ENCODE peak calls at places on chromosomes 5 and 9, in five cellular contexts. One of them, this sample, is unnamed.
A peak's percentile ranks its signal among the peaks of the same experiment; 100 is the strongest.

GRCh38 chr5:93924628-93925027 is 183.2 kb upstream of the POU5F2 start:
- DNase-seq in ovary: no peak
- DNase-seq in H1: no peak
- DNase-seq in A549: no peak
- DNase-seq in tibial nerve: no peak
- DNase-seq in this sample: no peak

GRCh38 chr5:58844395-58844794 is 261.5 kb downstream of the RAB3C start:
- DNase-seq in tibial nerve: no peak
- DNase-seq in A549: no peak
- DNase-seq in H1: no peak
- DNase-seq in ovary: no peak
- DNase-seq in this sample: no peak

GRCh38 chr9:128252317-128253139 is 23.3 kb downstream of the GOLGA2 start:
- DNase-seq in A549: no peak
- DNase-seq in ovary: no peak
- DNase-seq in tibial nerve: no peak
- DNase-seq in H1: no peak
- DNase-seq in this sample: no peak

GRCh38 chr5:77259479-77259878 is 49.0 kb downstream of the PDE8B start:
- DNase-seq in ovary: no peak
- DNase-seq in H1: no peak
- DNase-seq in tibial nerve: no peak
- DNase-seq in A549: no peak
- DNase-seq in this sample: no peak

GRCh38 chr5:28301676-28302075 is 1263.3 kb upstream of the CDH9 start:
- DNase-seq in ovary: no peak
- DNase-seq in tibial nerve: no peak
- DNase-seq in A549: peak; percentile 88
- DNase-seq in H1: no peak
- DNase-seq in this sample: no peak

GRCh38 chr9:132582786-132583583 is 579 bp downstream of the BARHL1 start:
- DNase-seq in ovary: no peak
- DNase-seq in H1: no peak
- DNase-seq in A549: no peak
- DNase-seq in tibial nerve: no peak
- DNase-seq in this sample: no peak

GRCh38 chr5:159184858-159185381 is 24.4 kb downstream of the RNF145 start:
- DNase-seq in H1: no peak
- DNase-seq in ovary: no peak
- DNase-seq in A549: peak; percentile 65
- DNase-seq in tibial nerve: no peak
- DNase-seq in this sample: no peak

GRCh38 chr9:109232449-109232848 is 65.4 kb upstream of the FRRS1L start:
- DNase-seq in ovary: no peak
- DNase-seq in tibial nerve: no peak
- DNase-seq in H1: no peak
- DNase-seq in A549: no peak
- DNase-seq in this sample: no peak

GRCh38 chr5:138819065-138819464 is 56.1 kb downstream of the LRRTM2 start:
- DNase-seq in A549: no peak
- DNase-seq in tibial nerve: no peak
- DNase-seq in H1: no peak
- DNase-seq in ovary: no peak
- DNase-seq in this sample: no peak

GRCh38 chr9:5587024-5587423 is 41.9 kb upstream of the RIC1 start:
- DNase-seq in ovary: no peak
- DNase-seq in A549: no peak
- DNase-seq in tibial nerve: no peak
- DNase-seq in H1: no peak
- DNase-seq in this sample: no peak

GRCh38 chr9:80873861-80874260 is 815.5 kb downstream of the TLE1 start:
- DNase-seq in A549: no peak
- DNase-seq in H1: no peak
- DNase-seq in ovary: no peak
- DNase-seq in tibial nerve: no peak
- DNase-seq in this sample: no peak

GRCh38 chr5:38329132-38329715 is 70.9 kb downstream of the EGFLAM start:
- DNase-seq in A549: peak; percentile 46
- DNase-seq in H1: no peak
- DNase-seq in tibial nerve: no peak
- DNase-seq in ovary: no peak
- DNase-seq in this sample: no peak

GRCh38 chr5:87784869-87785268 is 372.1 kb upstream of the CCNH start:
- DNase-seq in ovary: no peak
- DNase-seq in H1: no peak
- DNase-seq in A549: no peak
- DNase-seq in tibial nerve: no peak
- DNase-seq in this sample: no peak

GRCh38 chr5:126189862-126190261 is 233.3 kb upstream of the GRAMD2B start:
- DNase-seq in ovary: no peak
- DNase-seq in H1: peak; percentile 2
- DNase-seq in tibial nerve: no peak
- DNase-seq in A549: no peak
- DNase-seq in this sample: no peak

GRCh38 chr5:126186210-126186609 is 237.0 kb upstream of the GRAMD2B start:
- DNase-seq in H1: no peak
- DNase-seq in A549: no peak
- DNase-seq in ovary: no peak
- DNase-seq in tibial nerve: no peak
- DNase-seq in this sample: no peak

GRCh38 chr5:126188804-126189203 is 234.4 kb upstream of the GRAMD2B start:
- DNase-seq in A549: no peak
- DNase-seq in ovary: no peak
- DNase-seq in tibial nerve: no peak
- DNase-seq in H1: no peak
- DNase-seq in this sample: no peak

GRCh38 chr5:126182901-126183695 is 240.1 kb upstream of the GRAMD2B start:
- DNase-seq in A549: no peak
- DNase-seq in H1: no peak
- DNase-seq in ovary: no peak
- DNase-seq in tibial nerve: no peak
- DNase-seq in this sample: no peak

GRCh38 chr5:126184474-126184873 is 238.7 kb upstream of the GRAMD2B start:
- DNase-seq in tibial nerve: no peak
- DNase-seq in H1: no peak
- DNase-seq in A549: no peak
- DNase-seq in ovary: no peak
- DNase-seq in this sample: no peak
- TF ChIP-seq EP300 in tibial nerve: no peak
- TF ChIP-seq EP300 in H1: no peak
- TF ChIP-seq EP300 in A549: no peak
- TF ChIP-seq EP300 in ovary: no peak
- TF ChIP-seq EP300 in this sample: no peak

GRCh38 chr5:112372543-112372942 is 46.5 kb downstream of the EPB41L4A start:
- DNase-seq in tibial nerve: no peak
- DNase-seq in ovary: no peak
- DNase-seq in H1: no peak
- DNase-seq in A549: peak; percentile 9
- DNase-seq in this sample: no peak

GRCh38 chr5:112366987-112367386 is 52.1 kb downstream of the EPB41L4A start:
- DNase-seq in A549: peak; percentile 34
- DNase-seq in H1: no peak
- DNase-seq in ovary: no peak
- DNase-seq in tibial nerve: no peak
- DNase-seq in this sample: no peak

GRCh38 chr5:112371054-112371453 is 48.0 kb downstream of the EPB41L4A start:
- DNase-seq in tibial nerve: no peak
- DNase-seq in H1: no peak
- DNase-seq in ovary: no peak
- DNase-seq in A549: no peak
- DNase-seq in this sample: no peak

DNA sequence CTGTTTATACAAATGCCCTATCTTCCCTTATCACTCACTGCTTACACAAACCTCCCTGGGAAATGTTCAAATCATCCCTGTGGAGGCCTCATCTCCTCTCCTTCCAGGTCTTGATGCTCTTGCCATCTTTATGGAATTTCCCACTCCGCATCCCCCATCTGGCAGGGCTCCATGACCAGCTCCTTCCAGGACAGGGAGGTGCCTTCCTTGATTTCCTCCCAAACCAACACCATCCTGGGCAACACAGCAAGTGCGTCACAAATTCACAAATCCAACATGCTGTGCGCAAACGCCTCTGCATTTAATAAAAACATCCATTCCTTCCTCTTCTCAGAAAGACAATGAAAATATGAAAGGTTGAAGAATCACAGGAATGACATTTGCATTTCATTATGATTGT is 51.7 kb downstream of the EPB41L4A start:
- DNase-seq in A549: no peak
- DNase-seq in H1: no peak
- DNase-seq in tibial nerve: no peak
- DNase-seq in ovary: no peak
- DNase-seq in this sample: no peak
- H3K27ac ChIP-seq in A549: no peak overlapping the region
- H3K27ac ChIP-seq in H1: no peak overlapping the region
- H3K27ac ChIP-seq in tibial nerve: no peak overlapping the region
- H3K27ac ChIP-seq in ovary: no peak overlapping the region
- H3K27ac ChIP-seq in this sample: no peak overlapping the region

DNA sequence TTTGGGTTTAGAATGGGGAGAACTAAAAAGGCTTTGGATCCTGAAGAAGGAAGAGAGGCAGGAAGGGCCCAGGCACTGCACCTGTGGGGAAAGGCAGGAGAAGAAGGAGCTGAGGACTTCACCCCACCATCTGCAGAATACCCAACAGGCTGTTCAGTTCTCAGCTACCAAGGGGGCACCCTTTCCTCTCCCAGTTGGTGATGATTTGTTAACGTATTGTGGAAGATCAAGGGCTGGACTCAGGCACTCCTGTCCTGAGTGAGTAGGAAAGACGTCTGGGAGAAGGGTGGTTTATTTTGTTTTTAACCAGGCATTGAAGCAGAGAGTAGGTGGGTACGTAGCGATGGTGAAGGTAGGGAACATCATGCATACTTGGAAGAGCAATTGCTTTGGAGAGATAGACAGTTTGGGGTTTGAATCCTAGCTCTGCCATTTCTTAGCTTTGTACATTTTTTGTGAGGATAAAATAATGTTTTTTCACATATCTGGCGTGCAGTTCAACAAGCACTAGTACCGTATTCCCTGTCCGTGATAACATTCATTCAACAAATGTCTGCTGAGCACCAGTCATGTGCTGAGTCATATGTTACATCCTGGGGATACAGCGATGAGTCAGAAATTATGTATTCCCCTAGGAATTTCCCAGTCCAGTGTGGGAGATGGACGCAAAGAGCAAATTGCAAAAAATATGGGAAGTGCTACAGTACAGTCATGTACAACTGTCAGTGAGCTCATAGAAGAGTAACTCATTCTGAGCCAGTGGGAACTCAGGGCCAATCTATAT is 2.1 kb downstream of the MSANTD3 start:
- DNase-seq in ovary: no peak
- DNase-seq in H1: no peak
- DNase-seq in tibial nerve: no peak
- DNase-seq in A549: peak; percentile 94
- DNase-seq in this sample: no peak
- TF ChIP-seq EP300 in ovary: no peak
- TF ChIP-seq EP300 in H1: no peak
- TF ChIP-seq EP300 in tibial nerve: no peak
- TF ChIP-seq EP300 in A549: peak; percentile 22
- TF ChIP-seq EP300 in this sample: peak; percentile 35

GRCh38 chr5:172288465-172288864 is 4.9 kb upstream of the UBTD2 start:
- DNase-seq in H1: no peak
- DNase-seq in tibial nerve: no peak
- DNase-seq in ovary: no peak
- DNase-seq in A549: no peak
- DNase-seq in this sample: no peak

GRCh38 chr5:172284275-172284971 is 859 bp upstream of the UBTD2 start:
- DNase-seq in H1: no peak
- DNase-seq in tibial nerve: peak; percentile 17
- DNase-seq in ovary: no peak
- DNase-seq in A549: no peak
- DNase-seq in this sample: peak; percentile 77

GRCh38 chr5:172283020-172283861 is at the start of gene UBTD2:
- DNase-seq in tibial nerve: peak; percentile 70
- DNase-seq in A549: peak; percentile 81
- DNase-seq in ovary: peak; percentile 89
- DNase-seq in H1: no peak
- DNase-seq in this sample: peak; percentile 90

GRCh38 chr5:172283862-172284274 is 304 bp upstream of the UBTD2 start:
- DNase-seq in tibial nerve: peak; percentile 70
- DNase-seq in H1: no peak
- DNase-seq in A549: peak; percentile 81
- DNase-seq in ovary: peak; percentile 92
- DNase-seq in this sample: peak; percentile 93

DNA sequence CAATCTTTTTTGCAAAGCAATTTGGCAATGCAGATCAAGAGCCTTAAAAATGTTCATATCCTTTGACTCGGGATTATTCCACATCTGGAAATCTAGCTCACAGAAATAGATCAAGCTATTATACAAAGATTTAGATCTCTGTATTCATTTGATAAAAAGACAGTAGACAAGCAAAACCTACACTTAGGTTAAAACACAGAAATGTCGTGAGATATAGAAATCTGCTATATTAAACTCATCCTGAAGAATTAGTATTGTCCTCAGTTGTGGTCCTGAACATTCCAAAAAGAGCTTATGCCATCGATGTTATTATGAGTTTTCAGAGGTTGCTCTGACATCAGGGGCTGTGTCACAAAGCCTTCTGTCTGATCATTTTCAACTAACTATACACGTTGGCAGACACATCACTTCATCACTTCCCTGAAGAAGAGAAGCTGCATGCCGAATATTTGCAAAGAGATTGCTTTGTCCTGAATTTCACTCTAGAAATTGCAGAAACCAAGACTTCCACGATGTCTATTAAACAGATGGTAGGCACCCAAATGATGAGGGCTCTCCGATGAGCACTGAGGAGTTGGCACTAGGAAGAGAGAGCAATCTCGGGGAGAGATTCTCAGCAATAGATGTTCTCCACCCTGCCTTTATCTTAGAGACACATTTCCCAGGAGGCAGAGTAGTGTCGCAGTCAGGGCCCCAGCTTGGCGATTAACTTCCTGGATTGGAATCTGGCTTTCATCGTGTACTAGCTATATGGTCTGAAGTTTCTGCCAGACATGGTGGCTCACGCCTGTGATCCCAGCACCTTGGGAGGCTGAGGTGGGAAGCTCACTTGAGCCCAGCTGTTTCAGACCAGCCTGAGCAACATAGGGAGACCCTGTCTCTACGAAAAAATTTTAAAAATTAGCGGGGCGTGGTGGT is 1.9 kb upstream of the UBTD2 start:
- DNase-seq in A549: no peak
- DNase-seq in tibial nerve: no peak
- DNase-seq in H1: no peak
- DNase-seq in ovary: no peak
- DNase-seq in this sample: no peak
- H3K27ac ChIP-seq in A549: no peak overlapping the region
- H3K27ac ChIP-seq in tibial nerve: peak overlapping the region; percentile 99
- H3K27ac ChIP-seq in H1: no peak overlapping the region
- H3K27ac ChIP-seq in ovary: no peak overlapping the region
- H3K27ac ChIP-seq in this sample: no peak overlapping the region

DNA sequence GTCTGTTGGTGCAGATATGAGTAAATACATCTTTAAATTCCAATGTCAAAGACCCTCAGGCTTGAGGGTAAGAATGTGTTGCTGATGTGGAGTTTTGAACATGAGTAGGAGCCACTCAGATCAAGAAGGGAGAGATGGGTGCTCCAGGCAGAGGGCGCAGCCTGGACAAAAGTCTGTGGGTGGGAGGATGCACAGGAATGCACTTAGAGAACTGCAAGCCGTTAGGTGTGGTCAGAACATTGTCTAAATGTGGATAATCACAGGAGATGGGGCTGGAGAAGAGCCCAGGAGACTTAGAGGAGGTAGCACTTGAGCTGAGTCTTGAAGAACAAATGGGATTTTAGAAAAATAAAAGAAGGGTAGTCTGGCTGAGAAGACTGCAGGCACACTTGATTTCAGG is 255.5 kb downstream of the PAPPA start:
- DNase-seq in H1: no peak
- DNase-seq in tibial nerve: no peak
- DNase-seq in A549: no peak
- DNase-seq in ovary: no peak
- DNase-seq in this sample: no peak
- TF ChIP-seq EP300 in H1: no peak
- TF ChIP-seq EP300 in tibial nerve: no peak
- TF ChIP-seq EP300 in A549: no peak
- TF ChIP-seq EP300 in ovary: no peak
- TF ChIP-seq EP300 in this sample: no peak

This sample was measured in sigmoid colon.